ENCODE peak calls at places on chromosomes 2 and 18, in six cellular contexts. E, D, O, C, W and Y are unnamed samples.

GRCh38 chr2:48131503-48132293 is 225.4 kb upstream of the FBXO11 start:
- DNase-seq in O (no peak), D (peak), W (no peak), C (no peak), E (no peak), Y (no peak)

GRCh38 chr18:8389391-8390340 is 219.6 kb upstream of the RAB12 start:
- DNase-seq in O (peak), W (peak), C (peak), E (peak), D (peak), Y (peak)

GRCh38 chr2:207150294-207150693 is 15.5 kb downstream of the KLF7 start:
- DNase-seq in D (no peak), O (no peak), C (no peak), W (no peak), E (no peak), Y (no peak)

GRCh38 chr18:28581503-28582169 is 404.7 kb upstream of the CDH2 start:
- DNase-seq in E (no peak), C (no peak), D (no peak), O (no peak), W (no peak), Y (peak)

GRCh38 chr2:189267925-189268579 is 88.5 kb upstream of the COL5A2 start:
- DNase-seq in D (peak), O (no peak), E (no peak), W (no peak), C (no peak), Y (no peak)

GRCh38 chr18:11454021-11454420 is 155.4 kb upstream of the SLC35G4 start:
- DNase-seq in E (no peak), O (no peak), D (no peak), W (no peak), C (no peak), Y (no peak)

GRCh38 chr18:56999823-57000222 is 147.1 kb upstream of the BOD1L2 start:
- DNase-seq in O (no peak), W (no peak), E (no peak), D (no peak), C (no peak), Y (no peak)

GRCh38 chr2:42788-43187 is 3.5 kb downstream of the FAM110C start:
- DNase-seq in C (no peak), D (no peak), W (no peak), O (no peak), E (no peak), Y (no peak)

GRCh38 chr2:159946326-159946992 is 116.0 kb downstream of the PLA2R1 start:
- DNase-seq in E (no peak), W (no peak), C (no peak), D (peak), O (no peak), Y (no peak)

GRCh38 chr2:237529452-237530402 is 36.6 kb upstream of the PRLH start:
- DNase-seq in W (peak), E (no peak), D (no peak), C (no peak), O (peak), Y (no peak)

GRCh38 chr18:680392-680791 is 22.9 kb downstream of the TYMS start:
- DNase-seq in O (no peak), D (no peak), C (no peak), W (no peak), E (no peak), Y (no peak)

GRCh38 chr2:74835831-74836674 is 2.1 kb downstream of the HK2 start:
- DNase-seq in W (peak), O (no peak), C (no peak), D (peak), E (no peak), Y (peak)

GRCh38 chr2:74834806-74835755 is 1.2 kb downstream of the HK2 start:
- DNase-seq in O (peak), E (peak), D (peak), C (peak), W (peak), Y (peak)

GRCh38 chr2:74833418-74834233 is at the start of gene HK2:
- DNase-seq in C (peak), W (peak), E (peak), O (peak), D (peak), Y (peak)

GRCh38 chr2:74841663-74842062 is 7.7 kb downstream of the HK2 start:
- DNase-seq in O (no peak), W (no peak), E (no peak), C (no peak), D (no peak), Y (no peak)

DNA sequence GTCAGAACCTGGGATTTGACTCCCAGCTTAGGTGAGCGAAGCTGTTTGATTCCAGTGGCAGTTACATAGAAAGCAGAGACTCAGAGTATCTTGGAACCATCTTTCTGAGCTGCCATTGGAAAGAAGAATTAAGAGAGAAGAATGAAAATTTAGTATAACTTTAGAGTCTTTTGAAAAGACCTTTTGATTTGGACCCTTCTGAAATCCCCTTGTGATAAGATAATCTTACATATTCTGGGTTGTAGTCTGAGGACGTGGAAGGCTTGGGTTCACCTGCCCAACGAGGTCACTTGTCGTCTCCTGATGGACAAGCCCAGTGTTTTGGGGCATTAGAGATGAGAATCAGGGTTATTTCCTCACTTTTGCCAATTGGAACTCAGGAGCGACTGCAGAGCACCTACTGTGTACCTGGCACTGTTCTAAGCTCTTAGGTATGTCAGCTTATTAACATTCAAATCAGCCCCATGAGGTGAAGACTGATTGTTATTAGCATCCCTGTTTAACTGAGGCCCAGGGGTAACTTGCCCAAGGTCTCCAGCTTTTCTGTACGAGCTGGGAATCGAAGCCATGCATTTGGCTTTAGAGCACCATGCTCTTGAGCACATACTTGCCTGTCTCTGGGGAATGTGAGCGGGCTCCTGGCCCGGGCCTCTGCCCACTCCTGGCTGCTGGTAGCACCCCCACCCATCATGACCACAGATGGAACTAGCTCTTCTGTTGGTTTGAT is 2.9 kb downstream of the HK2 start:
- DNase-seq in C (no peak), O (no peak), E (no peak), W (no peak), D (no peak), Y (no peak)
- TF ChIP-seq CTCF in C (no peak), O (peak), E (no peak), W (peak), D (no peak), Y (no peak)

GRCh38 chr2:218517434-218518206 is 50.5 kb downstream of the USP37 start:
- DNase-seq in D (peak), W (no peak), E (no peak), C (no peak), O (no peak), Y (no peak)

GRCh38 chr2:218518876-218519275 is 49.3 kb downstream of the USP37 start:
- DNase-seq in C (no peak), D (no peak), W (no peak), E (no peak), O (no peak), Y (no peak)

GRCh38 chr2:218513676-218514075 is 54.5 kb downstream of the USP37 start:
- DNase-seq in W (no peak), E (no peak), O (no peak), D (no peak), C (no peak), Y (no peak)

DNA sequence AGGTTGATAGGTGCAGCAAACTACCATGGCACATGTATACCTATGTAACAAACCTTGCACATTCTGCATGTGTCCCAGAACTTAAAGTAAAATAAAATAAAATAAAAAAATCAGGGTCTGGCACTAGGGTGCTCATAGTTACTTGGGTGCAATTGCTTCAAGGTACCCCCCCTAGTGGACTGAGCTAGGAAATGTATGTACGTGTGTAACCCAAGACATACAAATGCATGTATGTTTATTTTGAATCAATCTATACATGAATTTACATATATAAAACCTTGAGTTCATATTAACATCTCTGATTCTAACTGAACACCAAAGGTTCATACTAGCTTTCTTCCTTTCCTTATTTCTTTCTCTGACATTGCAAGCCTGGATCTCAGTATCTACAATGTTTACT is 51.5 kb downstream of the USP37 start:
- DNase-seq in O (no peak), E (no peak), D (peak), C (no peak), W (peak), Y (no peak)
- TF ChIP-seq CTCF in O (peak), E (no peak), D (peak), C (peak), W (peak), Y (no peak)

DNA sequence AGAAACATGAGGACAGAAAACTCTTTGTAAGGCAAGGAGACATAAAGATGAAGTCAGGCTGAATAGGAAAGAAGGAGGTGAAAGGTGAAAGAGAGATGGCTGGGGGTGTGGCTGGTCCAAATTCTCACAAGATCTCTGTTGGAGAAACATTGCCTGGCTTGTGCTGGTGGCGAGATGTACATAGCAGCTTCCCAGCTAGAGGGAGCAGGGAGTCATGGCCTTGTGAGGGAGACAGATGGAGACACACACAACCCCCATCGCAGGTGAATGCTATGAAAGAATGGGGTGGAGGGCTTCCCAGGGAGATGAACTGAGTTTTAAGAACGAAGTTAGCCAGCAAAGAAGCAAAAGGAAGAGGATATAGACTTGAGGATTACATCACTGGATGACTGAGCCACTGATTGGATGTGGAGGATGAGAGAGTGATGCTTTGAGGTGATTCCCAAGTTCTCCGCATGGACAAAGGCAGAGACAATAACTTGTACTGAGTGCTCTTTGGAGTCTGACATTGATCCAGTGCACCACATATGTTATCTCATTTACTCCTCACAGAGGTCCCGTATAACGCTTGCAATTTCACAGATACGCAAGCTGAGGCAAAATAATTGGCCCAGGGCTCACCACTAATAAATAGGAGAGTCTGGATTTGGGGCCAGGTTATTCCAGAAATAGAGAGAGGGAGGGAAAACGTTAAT is 3.6 kb upstream of the EMX1 start:
- DNase-seq in W (no peak), C (no peak), O (no peak), E (no peak), D (no peak), Y (peak)
- TF ChIP-seq CTCF in W (no peak), C (no peak), O (no peak), E (no peak), D (peak), Y (no peak)

GRCh38 chr18:48412339-48412929 is 3.3 kb upstream of the ZBTB7C start:
- DNase-seq in E (no peak), O (peak), C (no peak), W (peak), D (peak), Y (peak)

GRCh38 chr18:48408727-48409590 is at the start of gene ZBTB7C:
- DNase-seq in C (peak), E (peak), O (peak), W (no peak), D (peak), Y (peak)

GRCh38 chr18:48408111-48408726 is 964 bp downstream of the ZBTB7C start:
- DNase-seq in O (no peak), W (no peak), E (peak), C (no peak), D (no peak), Y (peak)

GRCh38 chr18:48409591-48410094 is 460 bp upstream of the ZBTB7C start:
- DNase-seq in O (no peak), E (peak), D (no peak), C (peak), W (no peak), Y (no peak)

DNA sequence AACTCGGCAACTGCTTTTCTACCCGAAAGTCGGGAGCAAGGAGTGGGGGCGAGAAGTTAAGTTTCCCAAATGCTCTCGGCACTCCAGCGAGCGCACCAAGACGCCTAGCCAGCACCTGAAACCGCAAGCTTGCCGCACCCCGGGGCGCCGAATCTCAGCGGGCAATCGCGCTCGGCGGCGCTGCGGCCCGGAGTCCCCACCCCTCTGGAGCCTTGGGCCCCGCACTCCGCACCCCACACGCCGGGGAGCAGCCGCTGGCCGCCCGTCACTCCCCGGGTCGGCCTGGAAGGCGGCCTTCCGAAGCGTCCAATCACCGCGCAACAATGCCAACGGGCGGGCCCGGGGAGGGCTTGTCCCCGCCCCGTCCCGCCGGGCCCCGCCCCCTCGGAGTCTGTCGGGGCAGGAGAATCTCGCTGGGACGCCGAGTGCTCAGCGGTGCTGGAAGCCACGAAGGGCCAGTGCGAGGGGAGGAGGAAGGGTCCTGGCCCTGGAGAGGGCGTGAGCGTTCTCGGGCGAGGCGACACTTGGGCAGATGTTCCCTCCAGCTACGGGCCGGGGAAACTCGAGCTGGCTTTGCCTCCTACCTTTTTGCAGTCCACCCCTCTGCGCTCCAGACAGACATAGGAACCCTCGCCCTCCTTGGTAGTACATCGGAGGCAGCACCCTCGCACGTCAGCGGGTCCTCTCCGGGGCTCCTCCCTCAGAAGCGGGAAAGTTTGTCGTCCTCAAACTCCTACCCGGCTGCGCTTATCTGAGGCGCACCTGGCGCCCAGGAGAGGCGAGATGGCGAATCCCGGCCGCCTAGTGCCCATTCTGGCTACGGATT is 1.1 kb upstream of the ZBTB7C start:
- DNase-seq in E (peak), D (peak), C (peak), W (peak), O (peak), Y (peak)
- TF ChIP-seq CTCF in E (peak), D (no peak), C (no peak), W (no peak), O (no peak), Y (no peak)

GRCh38 chr2:240560480-240561324 is 545 bp downstream of the DUSP28 start:
- DNase-seq in C (peak), O (peak), E (peak), W (peak), D (peak), Y (peak)
- TF ChIP-seq CTCF in C (peak), O (no peak), E (peak), W (no peak), D (peak), Y (no peak)

GRCh38 chr2:38076250-38076709 is 329 bp upstream of the CYP1B1 start:
- DNase-seq in W (no peak), O (peak), E (peak), D (peak), C (peak), Y (peak)

GRCh38 chr2:38075436-38076249 is at the start of gene CYP1B1:
- DNase-seq in C (peak), O (peak), E (no peak), W (no peak), D (no peak), Y (no peak)

GRCh38 chr2:38077431-38077769 is 1.4 kb upstream of the CYP1B1 start:
- DNase-seq in E (no peak), O (no peak), C (no peak), D (no peak), W (no peak), Y (no peak)

GRCh38 chr2:38074775-38075435 is 1.0 kb downstream of the CYP1B1 start:
- DNase-seq in W (no peak), C (peak), D (peak), O (peak), E (peak), Y (peak)

GRCh38 chr2:38076710-38077430 is 919 bp upstream of the CYP1B1 start:
- DNase-seq in D (peak), W (no peak), C (peak), E (peak), O (peak), Y (peak)
- TF ChIP-seq CTCF in D (peak), W (no peak), C (peak), E (no peak), O (peak), Y (no peak)

GRCh38 chr2:163641986-163642385 is 93.8 kb downstream of the FIGN start:
- DNase-seq in C (no peak), D (no peak), E (no peak), O (no peak), W (no peak), Y (no peak)

GRCh38 chr2:163647300-163647699 is 88.5 kb downstream of the FIGN start:
- DNase-seq in E (no peak), W (no peak), C (no peak), O (no peak), D (no peak), Y (no peak)

GRCh38 chr2:163646659-163647058 is 89.1 kb downstream of the FIGN start:
- DNase-seq in E (no peak), O (no peak), D (no peak), W (no peak), C (no peak), Y (no peak)

GRCh38 chr2:163640542-163641195 is 95.1 kb downstream of the FIGN start:
- DNase-seq in C (no peak), E (no peak), D (no peak), W (no peak), O (no peak), Y (peak)

GRCh38 chr2:163644238-163644637 is 91.6 kb downstream of the FIGN start:
- DNase-seq in D (no peak), E (no peak), W (no peak), C (no peak), O (no peak), Y (no peak)
- TF ChIP-seq CTCF in D (no peak), E (no peak), W (no peak), C (no peak), O (no peak), Y (no peak)

DNA sequence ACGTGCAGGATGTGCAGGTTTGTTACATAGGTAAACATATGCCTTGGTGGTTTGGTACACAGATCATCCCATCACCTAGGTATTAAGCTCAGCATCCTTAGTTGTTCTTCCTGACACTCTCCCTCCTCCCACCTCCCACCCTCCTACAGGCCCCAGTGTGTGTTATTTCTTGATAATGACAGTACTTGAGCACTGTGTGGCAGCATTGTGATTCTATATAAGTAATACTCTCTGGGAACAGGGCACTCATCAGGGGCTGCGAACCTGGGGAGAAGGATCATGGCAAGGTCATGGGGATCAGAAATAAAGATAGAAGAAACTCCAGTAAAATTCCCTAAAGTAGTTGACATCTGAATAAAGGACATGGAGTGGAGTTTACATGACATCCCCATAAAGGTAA is 1256.2 kb upstream of the CRIM1 start:
- DNase-seq in D (no peak), E (no peak), O (no peak), C (no peak), W (no peak), Y (no peak)
- TF ChIP-seq CTCF in D (no peak), E (no peak), O (no peak), C (no peak), W (no peak), Y (no peak)

GRCh38 chr18:39732918-39733317 is 2167.3 kb upstream of the CELF4 start:
- DNase-seq in O (no peak), D (no peak), E (no peak), C (no peak), W (no peak), Y (no peak)
- TF ChIP-seq CTCF in O (no peak), D (no peak), E (no peak), C (no peak), W (no peak), Y (peak)